ENCODE peak calls at places on chromosomes 12 and 14, in five cellular contexts. One of them, this sample, is unnamed.

GRCh38 chr14:72701610-72702009 is 192.3 kb downstream of the DPF3 start:
- DNase-seq in foreskin fibroblast: no peak
- DNase-seq in A673: peak
- DNase-seq in RWPE1: no peak
- DNase-seq in endothelial cell: no peak
- DNase-seq in this sample: peak

GRCh38 chr14:59190372-59190771 is 1.9 kb downstream of the DAAM1 start:
- DNase-seq in A673: no peak
- DNase-seq in foreskin fibroblast: peak
- DNase-seq in RWPE1: no peak
- DNase-seq in endothelial cell: no peak
- DNase-seq in this sample: no peak

GRCh38 chr12:124565071-124565491 is 2.3 kb downstream of the NCOR2 start:
- DNase-seq in endothelial cell: no peak
- DNase-seq in A673: peak
- DNase-seq in foreskin fibroblast: no peak
- DNase-seq in RWPE1: no peak
- DNase-seq in this sample: no peak

GRCh38 chr14:71730471-71730870 is 201.8 kb upstream of the RGS6 start:
- DNase-seq in foreskin fibroblast: no peak
- DNase-seq in A673: peak
- DNase-seq in endothelial cell: no peak
- DNase-seq in RWPE1: no peak
- DNase-seq in this sample: no peak

GRCh38 chr14:104284636-104285482 is 146.5 kb downstream of the KIF26A start:
- DNase-seq in endothelial cell: no peak
- DNase-seq in foreskin fibroblast: no peak
- DNase-seq in RWPE1: no peak
- DNase-seq in A673: no peak
- DNase-seq in this sample: no peak

GRCh38 chr12:3881208-3881980 is 8.2 kb upstream of the PARP11 start:
- DNase-seq in foreskin fibroblast: no peak
- DNase-seq in A673: no peak
- DNase-seq in endothelial cell: no peak
- DNase-seq in RWPE1: no peak
- DNase-seq in this sample: no peak

GRCh38 chr12:21502164-21502496 is 541 bp downstream of the GOLT1B start:
- DNase-seq in A673: peak
- DNase-seq in endothelial cell: no peak
- DNase-seq in foreskin fibroblast: peak
- DNase-seq in RWPE1: peak
- DNase-seq in this sample: no peak

GRCh38 chr14:90061849-90062794 is at the start of gene KCNK13:
- DNase-seq in endothelial cell: peak
- DNase-seq in RWPE1: peak
- DNase-seq in A673: peak
- DNase-seq in foreskin fibroblast: peak
- DNase-seq in this sample: no peak

GRCh38 chr14:56562883-56563282 is 16.7 kb upstream of the TMEM260 start:
- DNase-seq in foreskin fibroblast: no peak
- DNase-seq in endothelial cell: no peak
- DNase-seq in A673: no peak
- DNase-seq in RWPE1: no peak
- DNase-seq in this sample: no peak

DNA sequence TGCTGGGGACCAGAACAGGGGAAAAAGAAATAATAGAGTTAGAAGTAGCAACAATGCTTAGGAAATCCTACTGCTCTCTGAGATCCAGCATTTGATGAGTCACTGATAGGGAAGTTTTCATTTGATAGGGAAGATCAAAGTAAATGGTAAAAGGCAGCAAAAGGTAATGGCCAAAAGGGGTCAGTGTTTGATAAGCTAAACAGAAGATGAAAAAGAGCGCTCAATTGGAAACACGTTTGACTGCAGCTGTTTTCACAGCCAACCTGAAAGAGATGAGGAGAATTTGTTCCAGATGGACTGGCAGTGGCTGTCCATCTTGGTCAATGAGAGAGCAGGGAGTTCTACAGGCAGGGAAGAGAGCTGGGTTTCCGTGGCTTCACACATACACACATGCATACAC is 264.2 kb downstream of the TMEM132C start:
- DNase-seq in foreskin fibroblast: no peak
- DNase-seq in RWPE1: no peak
- DNase-seq in A673: peak
- DNase-seq in endothelial cell: no peak
- DNase-seq in this sample: no peak
- TF ChIP-seq CTCF in foreskin fibroblast: no peak
- TF ChIP-seq CTCF in RWPE1: no peak
- TF ChIP-seq CTCF in A673: peak
- TF ChIP-seq CTCF in endothelial cell: no peak
- TF ChIP-seq CTCF in this sample: no peak

DNA sequence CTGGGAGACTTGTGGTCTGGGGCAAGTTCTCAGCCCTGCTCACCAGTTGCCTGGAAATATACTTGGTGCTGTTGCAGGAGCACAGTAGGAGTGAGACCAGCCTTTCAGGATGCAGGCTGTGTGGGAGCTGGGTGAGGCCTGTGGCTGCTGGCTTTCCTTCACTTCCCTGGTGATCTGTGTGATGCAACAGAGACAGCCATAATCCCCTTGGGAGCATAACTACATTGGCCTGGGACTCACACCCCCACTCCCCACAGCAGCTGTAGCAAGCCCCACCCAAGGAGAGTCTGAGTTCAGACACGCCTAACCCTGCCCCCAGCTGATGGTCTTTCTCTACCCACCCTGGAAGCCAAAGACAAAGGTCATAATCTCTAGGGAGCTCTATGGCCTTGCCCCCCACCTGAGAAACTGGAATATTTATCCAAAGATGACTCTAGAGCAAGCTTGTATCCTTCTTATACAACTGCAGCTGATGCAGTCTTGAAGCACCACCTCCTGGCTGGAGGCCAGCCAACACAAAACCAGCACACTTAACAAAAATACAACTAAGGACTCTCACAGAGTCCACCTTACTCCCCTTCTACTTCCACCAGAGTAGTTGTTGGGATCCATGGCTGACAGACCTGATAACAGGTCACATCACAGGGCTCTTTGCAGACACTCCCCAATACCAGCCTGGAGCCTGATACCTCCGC is 190.4 kb upstream of the CPNE8 start:
- DNase-seq in A673: no peak
- DNase-seq in foreskin fibroblast: no peak
- DNase-seq in endothelial cell: no peak
- DNase-seq in RWPE1: no peak
- DNase-seq in this sample: no peak
- TF ChIP-seq CTCF in A673: no peak
- TF ChIP-seq CTCF in foreskin fibroblast: no peak
- TF ChIP-seq CTCF in endothelial cell: no peak
- TF ChIP-seq CTCF in RWPE1: no peak
- TF ChIP-seq CTCF in this sample: no peak

GRCh38 chr14:70622111-70622712 is 19.5 kb upstream of the TTC9 start:
- DNase-seq in RWPE1: peak
- DNase-seq in foreskin fibroblast: peak
- DNase-seq in endothelial cell: peak
- DNase-seq in A673: peak
- DNase-seq in this sample: no peak
- TF ChIP-seq CTCF in RWPE1: peak
- TF ChIP-seq CTCF in foreskin fibroblast: peak
- TF ChIP-seq CTCF in endothelial cell: peak
- TF ChIP-seq CTCF in A673: peak
- TF ChIP-seq CTCF in this sample: peak

GRCh38 chr14:42110167-42110566 is 503.5 kb downstream of the LRFN5 start:
- DNase-seq in foreskin fibroblast: peak
- DNase-seq in endothelial cell: peak
- DNase-seq in A673: peak
- DNase-seq in RWPE1: peak
- DNase-seq in this sample: peak
- TF ChIP-seq CTCF in foreskin fibroblast: peak
- TF ChIP-seq CTCF in endothelial cell: no peak
- TF ChIP-seq CTCF in A673: peak
- TF ChIP-seq CTCF in RWPE1: peak
- TF ChIP-seq CTCF in this sample: peak

GRCh38 chr14:74792249-74793039 is 29.3 kb downstream of the YLPM1 start:
- DNase-seq in A673: peak
- DNase-seq in RWPE1: no peak
- DNase-seq in endothelial cell: peak
- DNase-seq in foreskin fibroblast: no peak
- DNase-seq in this sample: no peak

GRCh38 chr14:74784634-74785033 is 21.5 kb downstream of the YLPM1 start:
- DNase-seq in foreskin fibroblast: no peak
- DNase-seq in RWPE1: no peak
- DNase-seq in endothelial cell: no peak
- DNase-seq in A673: no peak
- DNase-seq in this sample: no peak

GRCh38 chr14:74785056-74785613 is 22.0 kb downstream of the YLPM1 start:
- DNase-seq in A673: peak
- DNase-seq in foreskin fibroblast: no peak
- DNase-seq in RWPE1: no peak
- DNase-seq in endothelial cell: no peak
- DNase-seq in this sample: no peak

GRCh38 chr14:74786916-74787315 is 23.8 kb downstream of the YLPM1 start:
- DNase-seq in endothelial cell: no peak
- DNase-seq in RWPE1: no peak
- DNase-seq in A673: no peak
- DNase-seq in foreskin fibroblast: no peak
- DNase-seq in this sample: no peak
- TF ChIP-seq CTCF in endothelial cell: peak
- TF ChIP-seq CTCF in RWPE1: no peak
- TF ChIP-seq CTCF in A673: no peak
- TF ChIP-seq CTCF in foreskin fibroblast: no peak
- TF ChIP-seq CTCF in this sample: no peak

DNA sequence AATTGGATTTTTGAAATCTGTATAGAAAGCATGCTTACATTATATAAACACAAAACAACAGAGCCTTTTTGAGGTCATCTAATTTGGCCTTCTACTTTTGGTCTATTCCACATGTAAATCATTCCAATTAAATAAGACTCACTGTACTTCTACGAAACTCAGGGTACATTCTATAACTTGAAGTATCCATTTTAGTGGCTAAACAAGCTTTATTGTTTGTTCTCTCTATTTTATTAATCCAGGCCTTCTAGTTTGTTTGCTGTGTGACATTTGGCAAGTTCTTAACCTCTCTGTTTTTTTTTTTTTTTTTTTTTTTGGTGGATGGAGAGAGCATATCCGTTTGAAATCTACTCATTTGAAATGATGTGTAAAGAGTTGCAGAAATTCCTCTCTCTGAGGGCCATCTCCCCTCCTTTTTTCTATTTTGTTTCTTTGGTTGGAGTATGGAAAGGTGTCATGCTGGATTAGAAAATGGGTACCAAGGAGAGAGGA is 58.1 kb upstream of the C12orf71 start:
- DNase-seq in RWPE1: no peak
- DNase-seq in foreskin fibroblast: no peak
- DNase-seq in endothelial cell: no peak
- DNase-seq in A673: no peak
- DNase-seq in this sample: no peak
- TF ChIP-seq CTCF in RWPE1: no peak
- TF ChIP-seq CTCF in foreskin fibroblast: no peak
- TF ChIP-seq CTCF in endothelial cell: no peak
- TF ChIP-seq CTCF in A673: no peak
- TF ChIP-seq CTCF in this sample: no peak

DNA sequence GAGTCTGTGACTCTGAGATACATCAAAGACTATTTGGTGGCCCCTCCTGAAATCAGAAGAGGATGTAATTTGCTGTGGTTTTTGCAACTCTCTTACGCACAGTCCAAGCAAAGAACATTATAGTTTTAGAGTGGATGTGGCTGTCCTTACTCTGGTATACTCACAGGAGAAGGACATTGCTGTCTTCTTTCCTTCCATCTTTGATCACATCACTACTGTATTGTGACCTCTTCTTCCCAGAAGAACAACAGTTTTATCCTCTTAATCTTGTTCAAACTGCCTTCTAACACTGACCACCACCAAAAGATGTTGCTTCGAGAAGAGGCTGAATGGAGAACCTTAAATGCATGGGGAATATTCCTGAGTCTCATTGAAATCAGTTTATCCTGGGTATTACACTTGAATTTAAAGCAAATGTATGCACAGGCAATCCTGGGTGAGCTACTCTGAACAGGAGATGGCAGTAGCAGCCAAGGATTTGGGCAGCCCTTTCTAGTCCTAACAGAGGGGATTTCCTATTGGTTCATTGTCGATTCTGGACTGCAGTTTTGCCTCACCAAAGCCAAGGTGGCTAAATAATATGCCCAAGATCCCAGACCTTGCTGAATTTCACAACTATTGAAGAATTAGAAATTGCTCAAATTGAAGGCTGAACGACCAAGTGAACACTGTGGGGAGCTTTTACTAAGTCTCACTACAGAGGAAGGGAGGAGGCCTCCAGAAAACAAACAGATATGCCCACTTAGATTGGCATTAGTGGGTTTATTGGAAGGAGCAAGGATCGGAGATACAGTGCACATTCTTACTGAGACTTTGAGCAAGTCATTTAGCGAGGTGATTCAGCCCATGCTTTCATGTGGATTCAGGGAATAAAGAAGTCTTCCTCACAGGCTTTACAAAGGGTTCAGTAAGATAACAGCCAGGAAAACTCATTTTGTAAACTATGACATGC is 282.8 kb downstream of the PAWR start:
- DNase-seq in endothelial cell: peak
- DNase-seq in foreskin fibroblast: peak
- DNase-seq in A673: peak
- DNase-seq in RWPE1: peak
- DNase-seq in this sample: peak
- TF ChIP-seq CTCF in endothelial cell: no peak
- TF ChIP-seq CTCF in foreskin fibroblast: peak
- TF ChIP-seq CTCF in A673: peak
- TF ChIP-seq CTCF in RWPE1: peak
- TF ChIP-seq CTCF in this sample: peak

GRCh38 chr14:21241218-21241819 is 27.9 kb downstream of the HNRNPC start:
- DNase-seq in endothelial cell: no peak
- DNase-seq in A673: peak
- DNase-seq in RWPE1: no peak
- DNase-seq in foreskin fibroblast: no peak
- DNase-seq in this sample: peak
- TF ChIP-seq CTCF in endothelial cell: peak
- TF ChIP-seq CTCF in A673: peak
- TF ChIP-seq CTCF in RWPE1: peak
- TF ChIP-seq CTCF in foreskin fibroblast: no peak
- TF ChIP-seq CTCF in this sample: peak

GRCh38 chr12:121953695-121954094 is 35.3 kb downstream of the CFAP251 start:
- DNase-seq in A673: no peak
- DNase-seq in RWPE1: no peak
- DNase-seq in endothelial cell: no peak
- DNase-seq in foreskin fibroblast: no peak
- DNase-seq in this sample: no peak

GRCh38 chr12:121958521-121959240 is 40.3 kb downstream of the CFAP251 start:
- DNase-seq in foreskin fibroblast: peak
- DNase-seq in RWPE1: no peak
- DNase-seq in A673: peak
- DNase-seq in endothelial cell: no peak
- DNase-seq in this sample: no peak

GRCh38 chr12:121955258-121956040 is 37.1 kb downstream of the CFAP251 start:
- DNase-seq in foreskin fibroblast: peak
- DNase-seq in RWPE1: no peak
- DNase-seq in endothelial cell: no peak
- DNase-seq in A673: no peak
- DNase-seq in this sample: no peak

GRCh38 chr12:121957831-121958515 is 39.6 kb downstream of the CFAP251 start:
- DNase-seq in A673: no peak
- DNase-seq in foreskin fibroblast: no peak
- DNase-seq in RWPE1: no peak
- DNase-seq in endothelial cell: no peak
- DNase-seq in this sample: no peak

DNA sequence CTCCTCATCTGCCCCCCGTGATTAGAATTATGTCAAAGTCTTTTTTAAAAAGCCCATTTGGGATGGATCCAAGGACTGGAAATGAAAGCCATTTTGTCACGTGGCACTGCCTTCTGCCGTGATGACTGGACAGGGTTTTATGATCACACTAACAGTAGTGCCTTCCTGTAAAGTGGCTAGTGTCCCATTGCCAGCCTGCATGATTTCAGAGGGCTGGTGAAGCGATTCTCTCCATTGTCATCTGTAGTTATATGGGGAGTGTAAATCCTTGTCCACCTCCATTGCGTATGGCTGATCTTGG is 37.6 kb downstream of the CFAP251 start:
- DNase-seq in foreskin fibroblast: no peak
- DNase-seq in A673: no peak
- DNase-seq in endothelial cell: no peak
- DNase-seq in RWPE1: no peak
- DNase-seq in this sample: no peak
- TF ChIP-seq CTCF in foreskin fibroblast: no peak
- TF ChIP-seq CTCF in A673: peak
- TF ChIP-seq CTCF in endothelial cell: peak
- TF ChIP-seq CTCF in RWPE1: no peak
- TF ChIP-seq CTCF in this sample: no peak

This sample was measured in astrocyte of the cerebellum.